ENCODE peak calls at places on chromosomes 1 and 21, in seven cellular contexts. One of them, this sample, is unnamed.

GRCh38 chr1:61699893-61700851 is 24.8 kb downstream of the TM2D1 start:
- DNase-seq in foreskin keratinocyte: no peak
- DNase-seq in GM12865: no peak
- DNase-seq in EH: no peak
- DNase-seq in COR-L47: no peak
- DNase-seq in activated CD4-positive, CD25-positive, alpha-beta regulatory T cell: no peak
- DNase-seq in AG04450: no peak
- DNase-seq in this sample: no peak

GRCh38 chr1:168362991-168363390 is 82.3 kb downstream of the TBX19 start:
- DNase-seq in GM12865: peak
- DNase-seq in activated CD4-positive, CD25-positive, alpha-beta regulatory T cell: no peak
- DNase-seq in AG04450: no peak
- DNase-seq in foreskin keratinocyte: no peak
- DNase-seq in EH: no peak
- DNase-seq in COR-L47: no peak
- DNase-seq in this sample: no peak

GRCh38 chr1:181043025-181043880 is 9.5 kb downstream of the MR1 start:
- DNase-seq in AG04450: no peak
- DNase-seq in COR-L47: peak
- DNase-seq in EH: peak
- DNase-seq in GM12865: no peak
- DNase-seq in foreskin keratinocyte: peak
- DNase-seq in activated CD4-positive, CD25-positive, alpha-beta regulatory T cell: no peak
- DNase-seq in this sample: peak

GRCh38 chr1:36807262-36807661 is 227.1 kb downstream of the GRIK3 start:
- DNase-seq in activated CD4-positive, CD25-positive, alpha-beta regulatory T cell: no peak
- DNase-seq in COR-L47: peak
- DNase-seq in EH: no peak
- DNase-seq in AG04450: no peak
- DNase-seq in foreskin keratinocyte: no peak
- DNase-seq in GM12865: no peak
- DNase-seq in this sample: no peak

GRCh38 chr1:116152950-116153691 is 41.9 kb downstream of the MAB21L3 start:
- DNase-seq in foreskin keratinocyte: no peak
- DNase-seq in AG04450: no peak
- DNase-seq in COR-L47: no peak
- DNase-seq in GM12865: no peak
- DNase-seq in EH: no peak
- DNase-seq in activated CD4-positive, CD25-positive, alpha-beta regulatory T cell: no peak
- DNase-seq in this sample: no peak

GRCh38 chr21:42413093-42413492 is 9.4 kb downstream of the UBASH3A start:
- DNase-seq in EH: no peak
- DNase-seq in AG04450: no peak
- DNase-seq in activated CD4-positive, CD25-positive, alpha-beta regulatory T cell: no peak
- DNase-seq in GM12865: no peak
- DNase-seq in foreskin keratinocyte: no peak
- DNase-seq in COR-L47: no peak
- DNase-seq in this sample: no peak

GRCh38 chr1:116806245-116806644 is 52.0 kb downstream of the CD2 start:
- DNase-seq in foreskin keratinocyte: no peak
- DNase-seq in EH: no peak
- DNase-seq in GM12865: peak
- DNase-seq in AG04450: no peak
- DNase-seq in activated CD4-positive, CD25-positive, alpha-beta regulatory T cell: peak
- DNase-seq in COR-L47: no peak
- DNase-seq in this sample: no peak

GRCh38 chr1:173997796-173998195 is 24.4 kb downstream of the RC3H1 start:
- DNase-seq in COR-L47: no peak
- DNase-seq in EH: peak
- DNase-seq in activated CD4-positive, CD25-positive, alpha-beta regulatory T cell: no peak
- DNase-seq in AG04450: peak
- DNase-seq in GM12865: no peak
- DNase-seq in foreskin keratinocyte: no peak
- DNase-seq in this sample: no peak

GRCh38 chr1:11499825-11500331 is 20.9 kb downstream of the DISP3 start:
- DNase-seq in GM12865: no peak
- DNase-seq in activated CD4-positive, CD25-positive, alpha-beta regulatory T cell: no peak
- DNase-seq in EH: no peak
- DNase-seq in foreskin keratinocyte: no peak
- DNase-seq in COR-L47: no peak
- DNase-seq in AG04450: no peak
- DNase-seq in this sample: no peak

GRCh38 chr21:16124397-16125130 is 394.8 kb downstream of the USP25 start:
- DNase-seq in AG04450: peak
- DNase-seq in activated CD4-positive, CD25-positive, alpha-beta regulatory T cell: no peak
- DNase-seq in GM12865: no peak
- DNase-seq in COR-L47: no peak
- DNase-seq in foreskin keratinocyte: peak
- DNase-seq in EH: peak
- DNase-seq in this sample: no peak

GRCh38 chr1:240860023-240860422 is 248.1 kb upstream of the GREM2 start:
- DNase-seq in AG04450: no peak
- DNase-seq in GM12865: no peak
- DNase-seq in foreskin keratinocyte: no peak
- DNase-seq in COR-L47: no peak
- DNase-seq in activated CD4-positive, CD25-positive, alpha-beta regulatory T cell: no peak
- DNase-seq in EH: no peak
- DNase-seq in this sample: no peak

GRCh38 chr1:153773004-153773921 is 1.9 kb upstream of the SLC27A3 start:
- DNase-seq in AG04450: no peak
- DNase-seq in foreskin keratinocyte: no peak
- DNase-seq in activated CD4-positive, CD25-positive, alpha-beta regulatory T cell: no peak
- DNase-seq in GM12865: no peak
- DNase-seq in EH: no peak
- DNase-seq in COR-L47: no peak
- DNase-seq in this sample: no peak

GRCh38 chr21:28160378-28160777 is 832.3 kb downstream of the LTN1 start:
- DNase-seq in AG04450: no peak
- DNase-seq in foreskin keratinocyte: no peak
- DNase-seq in GM12865: no peak
- DNase-seq in activated CD4-positive, CD25-positive, alpha-beta regulatory T cell: no peak
- DNase-seq in COR-L47: no peak
- DNase-seq in EH: no peak
- DNase-seq in this sample: no peak